ENCODE peak calls at places on chromosomes 5 and 9, in five cellular contexts. N, E, K, D and F are unnamed samples.

GRCh38 chr9:19788152-19788551 is 685 bp downstream of the SLC24A2 start:
- DNase-seq in N (no peak), D (no peak), K (no peak), E (no peak), F (no peak)

GRCh38 chr5:83844320-83845068 is 123.8 kb upstream of the HAPLN1 start:
- DNase-seq in N (peak; percentile 95), K (no peak), D (peak; percentile 96), E (no peak), F (peak; percentile 87)

GRCh38 chr5:16913840-16914435 is 22.1 kb downstream of the MYO10 start:
- DNase-seq in D (no peak), N (no peak), K (no peak), E (no peak), F (no peak)

GRCh38 chr5:71632168-71632567 is 45.0 kb downstream of the MCCC2 start:
- DNase-seq in E (no peak), K (peak; percentile 29), D (no peak), N (no peak), F (no peak)

GRCh38 chr5:136212252-136212721 is 19.3 kb upstream of the SMIM32 start:
- DNase-seq in E (peak; percentile 29), K (peak; percentile 55), D (peak; percentile 48), N (peak; percentile 30), F (peak; percentile 60)

GRCh38 chr9:104233366-104233765 is 139.3 kb downstream of the SMC2 start:
- DNase-seq in E (no peak), D (no peak), K (peak; percentile 11), N (no peak), F (no peak)

GRCh38 chr9:113399646-113400200 is 1.4 kb downstream of the ALAD start:
- DNase-seq in N (no peak), K (no peak), E (no peak), D (no peak), F (no peak)

GRCh38 chr9:97853844-97854695 is 1.0 kb downstream of the FOXE1 start:
- DNase-seq in K (no peak), N (peak; percentile 25), D (no peak), E (peak; percentile 53), F (peak; percentile 56)

GRCh38 chr5:102807878-102808502 is 52.9 kb downstream of the PAM start:
- DNase-seq in N (peak; percentile 82), K (no peak), D (no peak), E (no peak), F (peak; percentile 31)

GRCh38 chr9:119268985-119269384 is 100.2 kb downstream of the BRINP1 start:
- DNase-seq in E (no peak), D (no peak), K (no peak), N (peak; percentile 84), F (peak; percentile 32)

GRCh38 chr5:80960531-80961375 is 590 bp downstream of the RASGRF2 start:
- DNase-seq in D (no peak), E (peak; percentile 8), N (peak; percentile 46), K (no peak), F (peak; percentile 19)

GRCh38 chr5:35617435-35618296 is at the start of gene SPEF2:
- DNase-seq in D (peak; percentile 93), K (peak; percentile 92), E (peak; percentile 93), N (peak; percentile 89), F (peak; percentile 97)

GRCh38 chr5:150144211-150144801 is 11.3 kb downstream of the PDGFRB start:
- DNase-seq in E (no peak), D (no peak), K (no peak), N (peak; percentile 82), F (peak; percentile 83)

GRCh38 chr5:98933446-98934072 is 4.8 kb upstream of the CHD1 start:
- DNase-seq in K (no peak), N (no peak), E (no peak), D (no peak), F (no peak)

GRCh38 chr9:97773723-97774122 is 76.6 kb upstream of the XPA start:
- DNase-seq in D (no peak), E (peak; percentile 60), N (peak; percentile 49), K (peak; percentile 69), F (peak; percentile 70)

GRCh38 chr5:151718168-151718567 is 31.5 kb upstream of the SPARC start:
- DNase-seq in E (no peak), N (peak; percentile 61), K (no peak), D (no peak), F (peak; percentile 88)

GRCh38 chr5:83509535-83509934 is 38.0 kb downstream of the VCAN start:
- DNase-seq in D (no peak), E (peak; percentile 16), K (no peak), N (peak; percentile 94), F (peak; percentile 17)

GRCh38 chr5:1672396-1672795 is 127.2 kb downstream of the MRPL36 start:
- DNase-seq in K (no peak), E (no peak), D (no peak), N (no peak), F (no peak)

GRCh38 chr5:38607396-38607795 is 51.0 kb upstream of the LIFR start:
- DNase-seq in N (peak; percentile 97), D (no peak), K (peak; percentile 49), E (peak; percentile 60), F (peak; percentile 75)

GRCh38 chr9:71791875-71792274 is 23.6 kb upstream of the CEMIP2 start:
- DNase-seq in K (no peak), N (peak; percentile 62), D (no peak), E (no peak), F (no peak)

GRCh38 chr9:3662671-3663070 is 136.9 kb upstream of the RFX3 start:
- DNase-seq in E (no peak), K (no peak), D (no peak), N (peak; percentile 53), F (no peak)

GRCh38 chr9:70043285-70043684 is 363 bp upstream of the MAMDC2 start:
- DNase-seq in D (no peak), N (peak; percentile 43), K (no peak), E (no peak), F (no peak)

GRCh38 chr5:54517174-54517511 is 416 bp upstream of the SNX18 start:
- DNase-seq in D (no peak), K (no peak), E (no peak), N (no peak), F (no peak)

GRCh38 chr5:141349917-141350619 is at the start of gene PCDHGB1:
- DNase-seq in D (peak; percentile 75), E (peak; percentile 33), K (no peak), N (peak; percentile 60), F (peak; percentile 62)

GRCh38 chr5:13218518-13218917 is 726.0 kb downstream of the DNAH5 start:
- DNase-seq in E (peak; percentile 10), N (no peak), D (peak; percentile 16), K (peak; percentile 76), F (peak; percentile 49)

GRCh38 chr5:145587308-145588071 is 247.7 kb downstream of the PRELID2 start:
- DNase-seq in D (no peak), E (peak; percentile 29), N (peak; percentile 97), K (peak; percentile 65), F (peak; percentile 93)

GRCh38 chr9:136643596-136644342 is 18.9 kb upstream of the EGFL7 start:
- DNase-seq in E (no peak), K (no peak), N (no peak), D (no peak), F (no peak)
- H3K4me1 ChIP-seq in E (peaks cover 16% of the 10 kb centered on the region), K (peaks cover 5% of the 10 kb centered on the region), N (peaks cover 6% of the 10 kb centered on the region), D (no peaks in the 10 kb centered on the region), F (no peaks in the 10 kb centered on the region)

GRCh38 chr9:14350766-14351165 is 36.8 kb upstream of the NFIB start:
- DNase-seq in N (no peak), E (no peak), K (no peak), D (no peak), F (no peak)

GRCh38 chr9:14349818-14350333 is 35.9 kb upstream of the NFIB start:
- DNase-seq in E (no peak), N (no peak), D (no peak), K (no peak), F (no peak)

GRCh38 chr9:14347408-14348224 is 33.7 kb upstream of the NFIB start:
- DNase-seq in K (peak; percentile 10), N (peak; percentile 49), D (no peak), E (peak; percentile 27), F (peak; percentile 49)

GRCh38 chr9:14348241-14349140 is 34.5 kb upstream of the NFIB start:
- DNase-seq in E (no peak), N (no peak), D (no peak), K (no peak), F (peak; percentile 54)

DNA sequence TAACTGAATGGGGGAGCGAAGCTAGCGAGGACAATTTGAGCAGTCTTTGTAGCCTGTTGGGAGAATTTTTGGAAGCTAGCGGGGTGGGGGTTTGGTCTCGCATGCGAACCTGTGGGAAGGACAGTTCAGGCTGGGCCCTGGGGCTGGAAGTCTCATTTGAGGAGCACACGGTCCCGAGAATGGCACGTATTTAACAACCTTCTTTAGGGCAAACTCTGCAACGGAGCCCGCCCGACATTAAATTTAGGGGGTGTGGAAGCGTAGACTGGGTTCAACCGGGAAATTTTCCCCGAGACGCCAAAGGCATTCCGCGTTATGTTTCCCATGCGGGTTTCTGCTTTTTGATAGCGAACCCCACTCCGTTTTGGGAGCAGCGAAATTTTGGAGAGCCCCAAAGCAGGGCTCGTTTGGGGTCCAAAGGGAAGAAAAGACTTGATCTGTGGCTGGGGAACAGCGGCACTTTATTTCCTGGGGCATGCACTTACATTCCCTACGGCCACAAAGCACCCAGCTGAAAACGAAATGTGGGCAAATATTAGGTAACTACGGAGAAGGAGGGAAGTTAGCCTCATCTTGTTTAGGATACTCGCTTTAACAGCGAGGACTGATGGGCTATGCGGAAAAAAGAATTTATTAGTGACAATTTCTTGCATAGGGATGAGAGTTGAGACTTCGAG is 35.3 kb upstream of the NFIB start:
- DNase-seq in N (peak; percentile 37), D (no peak), K (no peak), E (no peak), F (no peak)
- TF ChIP-seq EZH2 in N (peak; percentile 48), D (no peak), K (no peak), E (no peak), F (no peak)

GRCh38 chr9:114906922-114907571 is 23.3 kb downstream of the TNFSF8 start:
- DNase-seq in K (peak; percentile 58), D (peak; percentile 55), N (peak; percentile 39), E (no peak), F (peak; percentile 72)
- H3K36me3 ChIP-seq in K (no peaks in the 10 kb centered on the region), D (no peaks in the 10 kb centered on the region), N (no peaks in the 10 kb centered on the region), E (no peaks in the 10 kb centered on the region), F (no peaks in the 10 kb centered on the region)

GRCh38 chr9:89496645-89497044 is 1.3 kb downstream of the SEMA4D start:
- DNase-seq in D (peak; percentile 20), K (no peak), N (no peak), E (no peak), F (no peak)

GRCh38 chr9:89497181-89497963 is 541 bp downstream of the SEMA4D start:
- DNase-seq in K (no peak), D (peak; percentile 74), E (peak; percentile 49), N (no peak), F (no peak)

GRCh38 chr9:89500008-89500407 is 2.1 kb upstream of the SEMA4D start:
- DNase-seq in N (no peak), D (no peak), E (no peak), K (no peak), F (no peak)

GRCh38 chr9:89497978-89498844 is at the start of gene SEMA4D:
- DNase-seq in D (peak; percentile 73), N (peak; percentile 36), E (peak; percentile 71), K (peak; percentile 58), F (peak; percentile 39)

DNA sequence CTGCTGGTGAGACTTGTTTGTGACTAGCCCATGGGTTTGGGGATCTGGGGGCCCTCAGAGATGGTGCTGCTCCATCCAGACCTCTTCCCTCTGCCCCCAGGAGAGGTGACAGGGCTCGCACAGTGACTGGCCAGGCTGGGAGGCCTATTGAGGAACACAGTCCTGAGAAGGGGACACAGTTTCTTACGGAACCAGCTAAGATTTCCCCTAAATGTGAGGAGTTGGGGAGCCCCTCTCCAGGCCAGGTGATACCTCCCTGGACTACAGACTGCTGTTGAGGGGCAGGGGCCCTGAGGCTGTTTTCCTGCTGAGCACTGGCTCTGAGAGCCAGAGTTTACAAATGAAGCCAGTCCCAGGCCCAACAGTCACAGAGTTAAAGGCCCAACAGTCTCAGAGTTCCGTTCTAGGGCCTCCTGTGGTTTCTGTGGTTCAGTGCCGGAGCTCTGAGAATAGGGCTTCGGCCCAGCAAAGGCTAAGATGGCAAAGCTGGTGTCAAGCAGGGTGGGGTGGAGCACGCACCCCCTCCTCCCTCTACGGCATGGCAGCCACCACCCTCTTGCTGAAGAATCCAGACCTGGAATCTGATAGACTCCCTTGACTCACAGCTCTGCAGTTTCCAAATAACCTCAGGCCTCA is 1.1 kb upstream of the SEMA4D start:
- DNase-seq in E (no peak), D (peak; percentile 91), K (no peak), N (no peak), F (no peak)
- H3K4me1 ChIP-seq in E (peaks cover 11% of the 10 kb centered on the region), D (peaks cover 40% of the 10 kb centered on the region), K (peaks cover 9% of the 10 kb centered on the region), N (no peaks in the 10 kb centered on the region), F (no peaks in the 10 kb centered on the region)